ENCODE peak calls at places on chromosomes 12 and 14, in four cellular contexts. J is heart left ventricle, U is glutamatergic neuron, M is nephron progenitor cell. C is an unnamed sample.

GRCh38 chr14:56224179-56224578 is 106.0 kb downstream of the PELI2 start:
- DNase-seq in J (no peak), U (no peak), M (no peak), C (no peak)

GRCh38 chr12:92908108-92908507 is 21.0 kb downstream of the EEA1 start:
- DNase-seq in J (no peak), U (no peak), M (no peak), C (no peak)

GRCh38 chr14:53715390-53715730 is 241.3 kb downstream of the BMP4 start:
- DNase-seq in J (no peak), U (no peak), M (no peak), C (no peak)

GRCh38 chr12:132465269-132466190 is 24.4 kb upstream of the FBRSL1 start:
- DNase-seq in J (peak), U (peak), M (peak), C (no peak)

GRCh38 chr14:33938131-33938949 is 12.5 kb downstream of the EGLN3 start:
- DNase-seq in J (peak), U (peak), M (peak), C (no peak)

GRCh38 chr12:13175499-13175898 is 21.0 kb upstream of the EMP1 start:
- DNase-seq in J (no peak), U (no peak), M (no peak), C (no peak)

GRCh38 chr14:101733211-101733610 is 28.3 kb upstream of the PPP2R5C start:
- DNase-seq in J (no peak), U (no peak), M (no peak), C (no peak)

GRCh38 chr12:102833687-102834435 is 83.2 kb downstream of the PAH start:
- DNase-seq in J (no peak), U (no peak), M (peak), C (no peak)

GRCh38 chr12:6699989-6700645 is 498 bp downstream of the PIANP start:
- DNase-seq in J (no peak), U (peak), M (peak), C (peak)

GRCh38 chr14:61211476-61212262 is 69.5 kb downstream of the TMEM30B start:
- DNase-seq in J (no peak), U (peak), M (no peak), C (no peak)

GRCh38 chr14:32370720-32371119 is 41.6 kb downstream of the AKAP6 start:
- DNase-seq in J (no peak), U (no peak), M (no peak), C (no peak)

GRCh38 chr14:74821267-74821915 is 54.6 kb downstream of the PROX2 start:
- DNase-seq in J (no peak), U (no peak), M (no peak), C (no peak)

GRCh38 chr14:58944226-58944769 is 244.2 kb upstream of the DAAM1 start:
- DNase-seq in J (no peak), U (peak), M (no peak), C (no peak)

GRCh38 chr12:104738371-104738710 is 219.7 kb downstream of the SLC41A2 start:
- DNase-seq in J (no peak), U (no peak), M (no peak), C (no peak)

GRCh38 chr12:111156304-111156703 is 212.6 kb downstream of the PHETA1 start:
- DNase-seq in J (no peak), U (no peak), M (no peak), C (no peak)

GRCh38 chr12:57476162-57476992 is 3.3 kb downstream of the ARHGAP9 start:
- DNase-seq in J (no peak), U (no peak), M (no peak), C (peak)

GRCh38 chr12:76878045-76878898 is 547 bp downstream of the CSRP2 start:
- DNase-seq in J (no peak), U (peak), M (peak), C (peak)

GRCh38 chr12:65074932-65075331 is 46.2 kb downstream of the WIF1 start:
- DNase-seq in J (no peak), U (no peak), M (no peak), C (no peak)
- TF ChIP-seq CTCF in J (no peak), U (no peak), M (no peak), C (no peak)

GRCh38 chr12:46382974-46383653 is 10.5 kb upstream of the SLC38A2 start:
- DNase-seq in J (peak), U (peak), M (peak), C (peak)
- TF ChIP-seq CTCF in J (peak), U (no peak), M (no peak), C (peak)

GRCh38 chr12:39632670-39633069 is 13.1 kb upstream of the ABCD2 start:
- DNase-seq in J (no peak), U (no peak), M (no peak), C (no peak)
- TF ChIP-seq CTCF in J (no peak), U (no peak), M (no peak), C (no peak)

GRCh38 chr12:109759076-109759420 is 45.4 kb downstream of the FAM222A start:
- DNase-seq in J (peak), U (no peak), M (no peak), C (no peak)
- TF ChIP-seq CTCF in J (no peak), U (no peak), M (no peak), C (no peak)

GRCh38 chr12:20127401-20127800 is 240.9 kb upstream of the PDE3A start:
- DNase-seq in J (no peak), U (no peak), M (no peak), C (no peak)

GRCh38 chr12:20125259-20125919 is 242.9 kb upstream of the PDE3A start:
- DNase-seq in J (no peak), U (no peak), M (no peak), C (no peak)

GRCh38 chr12:20120296-20120695 is 248.0 kb upstream of the PDE3A start:
- DNase-seq in J (no peak), U (no peak), M (no peak), C (no peak)

GRCh38 chr12:20123465-20123864 is 244.9 kb upstream of the PDE3A start:
- DNase-seq in J (no peak), U (no peak), M (no peak), C (no peak)

GRCh38 chr12:20122274-20122673 is 246.1 kb upstream of the PDE3A start:
- DNase-seq in J (no peak), U (no peak), M (no peak), C (no peak)
- TF ChIP-seq CTCF in J (no peak), U (no peak), M (no peak), C (peak)